ENCODE peak calls at places on chromosomes 7 and 10, in seven cellular contexts. M, I, J, R, X, S and N are unnamed samples.

GRCh38 chr7:31890198-31890597 is 180.0 kb downstream of the PDE1C start:
- DNase-seq in R (no peak), M (no peak), S (no peak), J (no peak), I (no peak), X (no peak), N (no peak)

GRCh38 chr10:129033790-129034272 is 433.2 kb upstream of the MGMT start:
- DNase-seq in S (no peak), R (no peak), J (no peak), I (no peak), M (peak; percentile 4), X (no peak), N (peak; percentile 24)

GRCh38 chr7:92354214-92354613 is 93.1 kb upstream of the GATAD1 start:
- DNase-seq in I (no peak), R (no peak), S (no peak), J (no peak), X (no peak), M (no peak), N (no peak)

GRCh38 chr7:17103984-17104383 is 194.5 kb upstream of the AHR start:
- DNase-seq in X (no peak), J (peak; percentile 40), S (no peak), M (no peak), R (no peak), I (no peak), N (no peak)

GRCh38 chr10:22927661-22928403 is at the start of gene ARMC3:
- DNase-seq in I (peak; percentile 75), M (peak; percentile 17), R (peak; percentile 92), J (no peak), S (peak; percentile 76), X (peak; percentile 31), N (peak; percentile 70)

GRCh38 chr10:62015994-62016393 is 114.5 kb downstream of the ARID5B start:
- DNase-seq in J (no peak), I (no peak), M (no peak), R (no peak), S (no peak), X (no peak), N (no peak)

GRCh38 chr10:21501109-21501508 is 24.4 kb downstream of the SKIDA1 start:
- DNase-seq in J (no peak), R (no peak), S (no peak), I (no peak), M (no peak), X (no peak), N (no peak)

GRCh38 chr7:55570939-55571338 is 1.4 kb downstream of the VOPP1 start:
- DNase-seq in I (no peak), J (peak; percentile 57), X (no peak), M (no peak), S (no peak), R (no peak), N (no peak)

GRCh38 chr7:91771394-91771793 is 109.1 kb downstream of the MTERF1 start:
- DNase-seq in M (no peak), X (no peak), S (no peak), R (no peak), J (no peak), I (no peak), N (no peak)

GRCh38 chr7:156074982-156075615 is 262.8 kb upstream of the SHH start:
- DNase-seq in R (no peak), J (no peak), M (no peak), S (no peak), I (no peak), X (no peak), N (no peak)

GRCh38 chr7:139422126-139422525 is 61.3 kb downstream of the KLRG2 start:
- DNase-seq in J (no peak), S (no peak), I (no peak), X (no peak), M (no peak), R (no peak), N (no peak)

GRCh38 chr7:131057015-131057518 is 270.6 kb upstream of the MKLN1 start:
- DNase-seq in S (no peak), X (no peak), I (no peak), J (peak; percentile 77), M (peak; percentile 69), R (no peak), N (peak; percentile 43)

GRCh38 chr10:93028881-93029280 is 31.7 kb upstream of the CYP26C1 start:
- DNase-seq in I (no peak), R (no peak), X (no peak), J (peak; percentile 39), S (no peak), M (no peak), N (no peak)

GRCh38 chr10:17435187-17435586 is 19.2 kb downstream of the ST8SIA6 start:
- DNase-seq in R (no peak), J (no peak), I (no peak), X (no peak), S (no peak), M (no peak), N (no peak)

GRCh38 chr10:99870051-99870730 is 87.8 kb downstream of the ABCC2 start:
- DNase-seq in R (no peak), M (no peak), I (peak; percentile 32), J (no peak), X (peak; percentile 8), S (peak; percentile 71), N (peak; percentile 75)

GRCh38 chr7:43461349-43462024 is 121.4 kb upstream of the STK17A start:
- DNase-seq in I (no peak), X (no peak), R (no peak), S (no peak), J (no peak), M (no peak), N (no peak)

GRCh38 chr7:17699696-17700095 is 240.6 kb downstream of the SNX13 start:
- DNase-seq in I (no peak), X (no peak), M (no peak), J (no peak), S (no peak), R (no peak), N (no peak)

GRCh38 chr10:91891285-91892001 is 17.8 kb downstream of the FGFBP3 start:
- DNase-seq in R (no peak), I (no peak), S (no peak), M (no peak), J (peak; percentile 77), X (no peak), N (no peak)

GRCh38 chr7:41247128-41247865 is 455.6 kb downstream of the INHBA start:
- DNase-seq in S (no peak), I (no peak), M (no peak), J (no peak), X (no peak), R (no peak), N (no peak)

GRCh38 chr10:3761111-3761686 is 23.8 kb downstream of the KLF6 start:
- DNase-seq in X (no peak), I (no peak), S (peak; percentile 31), J (no peak), M (no peak), R (no peak), N (peak; percentile 63)

GRCh38 chr7:47836513-47837202 is 111.6 kb downstream of the PKD1L1 start:
- DNase-seq in X (no peak), R (no peak), I (no peak), S (no peak), M (no peak), J (no peak), N (no peak)

GRCh38 chr7:140683657-140684056 is 10.9 kb downstream of the ADCK2 start:
- DNase-seq in J (no peak), M (no peak), R (no peak), X (no peak), S (no peak), I (no peak), N (no peak)

GRCh38 chr10:28872592-28873165 is 195.4 kb downstream of the BAMBI start:
- DNase-seq in I (no peak), X (no peak), R (no peak), M (no peak), S (no peak), J (no peak), N (no peak)

GRCh38 chr10:17375936-17376584 is 78.3 kb downstream of the ST8SIA6 start:
- DNase-seq in M (no peak), S (peak; percentile 24), J (no peak), I (peak; percentile 12), R (peak; percentile 80), X (no peak), N (peak; percentile 48)

GRCh38 chr7:155938129-155938528 is 125.9 kb upstream of the SHH start:
- DNase-seq in R (no peak), J (no peak), M (no peak), I (no peak), X (no peak), S (no peak), N (no peak)

GRCh38 chr7:139583826-139584553 is 60.5 kb downstream of the CLEC2L start:
- DNase-seq in S (no peak), J (no peak), R (no peak), M (no peak), I (no peak), X (no peak), N (no peak)

GRCh38 chr7:44847509-44847919 is 373 bp downstream of the H2AZ2 start:
- DNase-seq in J (peak; percentile 79), M (no peak), R (peak; percentile 87), S (peak; percentile 88), X (peak; percentile 64), I (peak; percentile 80), N (peak; percentile 92)

GRCh38 chr10:13348216-13349017 is at the start of gene SEPHS1:
- DNase-seq in I (peak; percentile 79), S (peak; percentile 90), M (peak; percentile 2), X (peak; percentile 65), R (peak; percentile 81), J (peak; percentile 89), N (peak; percentile 91)

GRCh38 chr10:5283305-5284158 is 81.2 kb upstream of the UCN3 start:
- DNase-seq in J (peak; percentile 52), X (no peak), S (peak; percentile 70), R (peak; percentile 66), M (peak; percentile 0), I (peak; percentile 15), N (peak; percentile 83)

GRCh38 chr10:115948415-115948814 is 324.6 kb downstream of the GFRA1 start:
- DNase-seq in I (no peak), S (no peak), M (no peak), X (no peak), J (peak; percentile 42), R (no peak), N (no peak)

GRCh38 chr10:75276029-75276872 is 40.5 kb upstream of the COMTD1 start:
- DNase-seq in I (no peak), S (no peak), J (no peak), M (no peak), X (no peak), R (peak; percentile 27), N (no peak)

GRCh38 chr7:80721880-80722595 is 83.6 kb downstream of the CD36 start:
- DNase-seq in R (no peak), M (no peak), J (peak; percentile 96), S (no peak), X (no peak), I (no peak), N (no peak)

GRCh38 chr10:69045441-69046300 is 42.2 kb upstream of the SRGN start:
- DNase-seq in J (no peak), M (no peak), R (no peak), X (no peak), S (peak; percentile 56), I (peak; percentile 36), N (peak; percentile 60)

GRCh38 chr7:98265841-98266271 is 13.8 kb upstream of the TECPR1 start:
- DNase-seq in I (no peak), M (no peak), S (no peak), J (no peak), R (no peak), X (no peak), N (no peak)

GRCh38 chr10:86486856-86487255 is 34.7 kb downstream of the WAPL start:
- DNase-seq in R (no peak), S (no peak), J (no peak), X (no peak), M (no peak), I (no peak), N (no peak)

GRCh38 chr7:158353606-158354570 is 233.7 kb downstream of the PTPRN2 start:
- DNase-seq in X (no peak), M (no peak), I (no peak), S (no peak), R (peak; percentile 64), J (no peak), N (peak; percentile 34)

GRCh38 chr10:84333864-84334451 is 5.6 kb downstream of the CCSER2 start:
- DNase-seq in I (peak; percentile 69), J (no peak), X (peak; percentile 15), R (no peak), S (peak; percentile 70), M (no peak), N (peak; percentile 79)

GRCh38 chr10:47104101-47104707 is 193.0 kb downstream of the PTPN20 start:
- DNase-seq in J (no peak), S (no peak), R (no peak), X (no peak), M (no peak), I (no peak), N (no peak)